ENCODE peak calls at places on chromosomes 11 and 22, in six cellular contexts. One of them, this sample, is unnamed.

GRCh38 chr22:38923463-38924196 is 33.8 kb upstream of the APOBEC3A start:
- DNase-seq in K562: peak
- DNase-seq in NT2/D1: no peak
- DNase-seq in HepG2: peak
- DNase-seq in H1: no peak
- DNase-seq in GM12878: no peak
- DNase-seq in this sample: peak

GRCh38 chr11:118842369-118842768 is 41.3 kb upstream of the CXCR5 start:
- DNase-seq in H1: no peak
- DNase-seq in NT2/D1: no peak
- DNase-seq in GM12878: no peak
- DNase-seq in HepG2: no peak
- DNase-seq in K562: no peak
- DNase-seq in this sample: peak

GRCh38 chr11:74949748-74950127 is 672 bp downstream of the SPCS2 start:
- DNase-seq in K562: no peak
- DNase-seq in GM12878: no peak
- DNase-seq in H1: no peak
- DNase-seq in HepG2: no peak
- DNase-seq in NT2/D1: no peak
- DNase-seq in this sample: no peak

GRCh38 chr11:8767466-8768142 is 85.0 kb downstream of the RPL27A start:
- DNase-seq in H1: no peak
- DNase-seq in K562: no peak
- DNase-seq in NT2/D1: no peak
- DNase-seq in GM12878: no peak
- DNase-seq in HepG2: no peak
- DNase-seq in this sample: no peak

GRCh38 chr11:116071241-116071640 is 567.0 kb upstream of the CADM1 start:
- DNase-seq in HepG2: no peak
- DNase-seq in H1: no peak
- DNase-seq in GM12878: no peak
- DNase-seq in K562: no peak
- DNase-seq in NT2/D1: no peak
- DNase-seq in this sample: no peak

GRCh38 chr22:21951931-21952465 is 650 bp downstream of the PPM1F start:
- DNase-seq in H1: no peak
- DNase-seq in K562: peak
- DNase-seq in GM12878: no peak
- DNase-seq in NT2/D1: no peak
- DNase-seq in HepG2: no peak
- DNase-seq in this sample: no peak

GRCh38 chr11:125343086-125343731 is 152.9 kb downstream of the FEZ1 start:
- DNase-seq in HepG2: no peak
- DNase-seq in H1: no peak
- DNase-seq in GM12878: no peak
- DNase-seq in NT2/D1: no peak
- DNase-seq in K562: no peak
- DNase-seq in this sample: no peak

GRCh38 chr11:64409707-64410395 is 50.9 kb downstream of the RPS6KA4 start:
- DNase-seq in H1: no peak
- DNase-seq in GM12878: no peak
- DNase-seq in HepG2: no peak
- DNase-seq in NT2/D1: no peak
- DNase-seq in K562: no peak
- DNase-seq in this sample: no peak

GRCh38 chr11:121194731-121195596 is 93.9 kb downstream of the TECTA start:
- DNase-seq in HepG2: peak
- DNase-seq in GM12878: peak
- DNase-seq in H1: no peak
- DNase-seq in K562: peak
- DNase-seq in NT2/D1: peak
- DNase-seq in this sample: peak

GRCh38 chr11:93407777-93408401 is 77.3 kb downstream of the DEUP1 start:
- DNase-seq in H1: no peak
- DNase-seq in GM12878: no peak
- DNase-seq in K562: peak
- DNase-seq in NT2/D1: no peak
- DNase-seq in HepG2: no peak
- DNase-seq in this sample: no peak

GRCh38 chr22:40594346-40594745 is 42.2 kb downstream of the MRTFA start:
- DNase-seq in H1: no peak
- DNase-seq in K562: no peak
- DNase-seq in HepG2: no peak
- DNase-seq in GM12878: no peak
- DNase-seq in NT2/D1: no peak
- DNase-seq in this sample: no peak

GRCh38 chr11:61814958-61815789 is 1.6 kb downstream of the FADS1 start:
- DNase-seq in HepG2: peak
- DNase-seq in K562: peak
- DNase-seq in GM12878: peak
- DNase-seq in NT2/D1: peak
- DNase-seq in H1: peak
- DNase-seq in this sample: peak

GRCh38 chr11:64533501-64533900 is 57.5 kb upstream of the SLC22A12 start:
- DNase-seq in K562: no peak
- DNase-seq in HepG2: no peak
- DNase-seq in GM12878: no peak
- DNase-seq in H1: no peak
- DNase-seq in NT2/D1: no peak
- DNase-seq in this sample: no peak

GRCh38 chr11:65574147-65574962 is 1.5 kb upstream of the EHBP1L1 start:
- DNase-seq in HepG2: peak
- DNase-seq in H1: peak
- DNase-seq in K562: peak
- DNase-seq in NT2/D1: peak
- DNase-seq in GM12878: peak
- DNase-seq in this sample: peak

GRCh38 chr11:134762248-134763029 is 350.4 kb upstream of the B3GAT1 start:
- DNase-seq in NT2/D1: peak
- DNase-seq in GM12878: no peak
- DNase-seq in HepG2: no peak
- DNase-seq in K562: peak
- DNase-seq in H1: no peak
- DNase-seq in this sample: no peak

GRCh38 chr22:29231971-29232959 is 26.6 kb downstream of the EMID1 start:
- DNase-seq in NT2/D1: no peak
- DNase-seq in H1: no peak
- DNase-seq in HepG2: peak
- DNase-seq in GM12878: no peak
- DNase-seq in K562: no peak
- DNase-seq in this sample: no peak

GRCh38 chr22:36724836-36725235 is 21.3 kb upstream of the CACNG2 start:
- DNase-seq in K562: no peak
- DNase-seq in NT2/D1: no peak
- DNase-seq in H1: no peak
- DNase-seq in HepG2: no peak
- DNase-seq in GM12878: no peak
- DNase-seq in this sample: no peak

GRCh38 chr11:119445850-119446249 is 22.9 kb upstream of the THY1 start:
- DNase-seq in NT2/D1: no peak
- DNase-seq in HepG2: no peak
- DNase-seq in K562: no peak
- DNase-seq in GM12878: no peak
- DNase-seq in H1: no peak
- DNase-seq in this sample: no peak

GRCh38 chr11:77223797-77224196 is 77.7 kb downstream of the GDPD4 start:
- DNase-seq in K562: no peak
- DNase-seq in GM12878: no peak
- DNase-seq in HepG2: no peak
- DNase-seq in NT2/D1: no peak
- DNase-seq in H1: no peak
- DNase-seq in this sample: no peak
- TF ChIP-seq ZNF274 in K562: no peak
- TF ChIP-seq ZNF274 in GM12878: no peak
- TF ChIP-seq ZNF274 in HepG2: no peak
- TF ChIP-seq ZNF274 in NT2/D1: no peak
- TF ChIP-seq ZNF274 in H1: no peak
- TF ChIP-seq ZNF274 in this sample: no peak

DNA sequence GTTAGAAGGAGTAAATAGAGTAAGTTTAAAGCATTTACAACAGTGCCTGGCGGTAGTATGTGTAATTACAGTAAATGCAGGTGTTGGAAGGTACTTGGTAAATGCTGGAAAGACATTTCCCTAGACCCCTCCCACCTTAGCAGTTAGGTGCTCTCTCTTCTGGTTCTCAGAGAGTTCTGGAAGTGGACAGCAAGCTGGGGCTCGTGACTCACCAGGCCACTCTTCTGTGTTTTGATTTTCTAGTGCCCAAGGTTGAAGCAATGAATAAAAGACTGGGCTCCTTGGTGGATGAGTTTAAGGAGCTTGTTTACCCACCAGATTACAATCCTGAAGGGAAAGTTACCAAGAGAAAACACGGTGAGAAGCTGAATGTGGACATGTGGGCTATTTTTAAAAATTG is 27.6 kb downstream of the SNU13 start:
- DNase-seq in HepG2: no peak
- DNase-seq in K562: no peak
- DNase-seq in NT2/D1: no peak
- DNase-seq in GM12878: no peak
- DNase-seq in H1: no peak
- DNase-seq in this sample: no peak
- TF ChIP-seq ZNF274 in HepG2: no peak
- TF ChIP-seq ZNF274 in K562: no peak
- TF ChIP-seq ZNF274 in NT2/D1: no peak
- TF ChIP-seq ZNF274 in GM12878: no peak
- TF ChIP-seq ZNF274 in H1: no peak
- TF ChIP-seq ZNF274 in this sample: no peak

GRCh38 chr11:1111545-1112212 is 37.0 kb downstream of the MUC2 start:
- DNase-seq in GM12878: no peak
- DNase-seq in K562: no peak
- DNase-seq in H1: no peak
- DNase-seq in HepG2: no peak
- DNase-seq in NT2/D1: no peak
- DNase-seq in this sample: no peak

GRCh38 chr11:1108246-1108900 is 33.7 kb downstream of the MUC2 start:
- DNase-seq in GM12878: no peak
- DNase-seq in NT2/D1: no peak
- DNase-seq in H1: no peak
- DNase-seq in K562: no peak
- DNase-seq in HepG2: no peak
- DNase-seq in this sample: no peak

GRCh38 chr11:1109101-1109917 is 34.6 kb downstream of the MUC2 start:
- DNase-seq in HepG2: no peak
- DNase-seq in K562: no peak
- DNase-seq in H1: no peak
- DNase-seq in GM12878: no peak
- DNase-seq in NT2/D1: no peak
- DNase-seq in this sample: no peak

GRCh38 chr11:1112351-1113191 is 37.9 kb downstream of the MUC2 start:
- DNase-seq in HepG2: no peak
- DNase-seq in K562: peak
- DNase-seq in GM12878: no peak
- DNase-seq in NT2/D1: no peak
- DNase-seq in H1: no peak
- DNase-seq in this sample: no peak

GRCh38 chr11:1109918-1110705 is 35.4 kb downstream of the MUC2 start:
- DNase-seq in HepG2: no peak
- DNase-seq in GM12878: no peak
- DNase-seq in K562: no peak
- DNase-seq in H1: no peak
- DNase-seq in NT2/D1: no peak
- DNase-seq in this sample: no peak
- TF ChIP-seq ZNF274 in HepG2: no peak
- TF ChIP-seq ZNF274 in GM12878: no peak
- TF ChIP-seq ZNF274 in K562: no peak
- TF ChIP-seq ZNF274 in H1: no peak
- TF ChIP-seq ZNF274 in NT2/D1: no peak
- TF ChIP-seq ZNF274 in this sample: no peak

DNA sequence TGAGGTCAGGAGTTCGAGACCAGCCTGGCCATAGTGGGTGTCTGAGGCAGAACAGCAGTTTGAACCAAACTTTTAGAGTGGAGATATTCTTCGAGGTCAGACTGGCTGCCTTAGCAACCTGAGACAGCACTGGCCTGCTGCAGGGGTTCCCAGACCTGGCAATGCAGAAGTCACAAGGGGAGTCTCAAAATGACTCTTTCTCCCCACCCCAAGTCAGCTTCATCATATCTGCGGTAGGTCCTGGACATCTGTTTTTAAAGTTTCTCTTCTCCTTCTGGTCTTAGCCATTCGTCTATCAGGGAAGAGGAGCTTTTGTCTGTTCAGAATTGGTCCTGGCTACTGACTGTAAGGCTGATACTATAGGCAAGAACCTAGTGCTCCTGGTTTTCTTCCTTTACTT is 14.5 kb upstream of the CLMP start:
- DNase-seq in HepG2: no peak
- DNase-seq in H1: no peak
- DNase-seq in K562: no peak
- DNase-seq in NT2/D1: no peak
- DNase-seq in GM12878: no peak
- DNase-seq in this sample: no peak
- TF ChIP-seq ZNF274 in HepG2: no peak
- TF ChIP-seq ZNF274 in H1: no peak
- TF ChIP-seq ZNF274 in K562: no peak
- TF ChIP-seq ZNF274 in NT2/D1: no peak
- TF ChIP-seq ZNF274 in GM12878: no peak
- TF ChIP-seq ZNF274 in this sample: no peak

DNA sequence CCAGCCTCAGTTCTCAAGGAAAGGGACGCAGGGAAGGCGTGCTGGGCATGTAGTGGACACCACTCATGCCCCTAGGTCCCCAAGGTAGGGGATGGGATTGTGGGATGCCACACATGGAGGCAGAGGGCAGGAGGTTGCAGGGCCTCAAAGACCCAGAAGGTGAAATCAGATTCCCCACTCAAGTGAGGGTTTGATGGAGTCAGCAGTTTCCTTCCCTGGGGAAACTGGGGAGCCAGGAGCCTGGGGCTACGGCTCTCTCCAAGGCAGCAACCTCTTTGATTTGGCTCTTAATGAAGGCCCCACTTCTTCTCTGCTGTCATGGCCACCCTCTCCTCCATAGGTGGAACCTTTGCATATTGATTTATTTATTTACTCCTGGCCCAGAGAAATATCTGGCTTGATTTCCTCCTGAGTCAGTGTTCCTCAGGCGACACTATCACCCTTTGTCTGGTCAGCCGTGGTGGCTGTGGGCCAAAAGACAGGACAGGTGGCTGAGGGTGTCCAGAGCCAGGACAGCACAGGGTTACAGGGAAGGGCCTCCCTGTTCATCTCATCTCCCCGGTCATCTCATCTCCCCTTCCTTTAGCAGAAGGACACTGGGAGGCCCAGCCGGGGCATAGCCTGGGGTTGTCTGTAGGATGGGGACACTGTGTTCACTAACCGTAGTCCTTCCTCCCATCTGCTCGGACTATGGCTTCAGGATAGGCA is 9.6 kb downstream of the GNAZ start:
- DNase-seq in GM12878: no peak
- DNase-seq in NT2/D1: no peak
- DNase-seq in K562: no peak
- DNase-seq in H1: no peak
- DNase-seq in HepG2: peak
- DNase-seq in this sample: no peak
- TF ChIP-seq ZNF274 in GM12878: no peak
- TF ChIP-seq ZNF274 in NT2/D1: no peak
- TF ChIP-seq ZNF274 in K562: no peak
- TF ChIP-seq ZNF274 in H1: no peak
- TF ChIP-seq ZNF274 in HepG2: no peak
- TF ChIP-seq ZNF274 in this sample: no peak

This sample was measured in HCT116.